ENCODE peak calls at places on chromosomes 3 and 15, in nine cellular contexts. V is B cell, X is AG10803, Z is HFFc6, B is nephron progenitor cell, R is upper lobe of left lung, M is upper lobe of right lung, J is tibial artery, W is adrenal gland. L is an unnamed sample.
A peak's percentile ranks its signal among the peaks of the same experiment; 100 is the strongest.

GRCh38 chr3:33658971-33659848 is 58.8 kb downstream of the CLASP2 start:
- DNase-seq in V (peak; percentile 39), X (peak; percentile 58), Z (peak; percentile 72), B (peak; percentile 61), R (peak; percentile 74), M (peak; percentile 80), J (peak; percentile 74), W (peak; percentile 80), L (no peak)

GRCh38 chr15:39700301-39700700 is 82.3 kb downstream of the FSIP1 start:
- DNase-seq in V (no peak), X (no peak), Z (no peak), B (no peak), R (no peak), M (no peak), J (no peak), W (no peak), L (no peak)

GRCh38 chr3:61683409-61684261 is 122.3 kb downstream of the PTPRG start:
- DNase-seq in V (no peak), X (peak; percentile 25), Z (no peak), B (no peak), R (no peak), M (no peak), J (no peak), W (no peak), L (no peak)

GRCh38 chr3:187913617-187914033 is 168.4 kb upstream of the BCL6 start:
- DNase-seq in V (no peak), X (no peak), Z (peak; percentile 54), B (no peak), R (no peak), M (no peak), J (no peak), W (no peak), L (no peak)

GRCh38 chr3:127031845-127032244 is 48.9 kb downstream of the PLXNA1 start:
- DNase-seq in V (no peak), X (no peak), Z (no peak), B (no peak), R (no peak), M (no peak), J (no peak), W (no peak), L (no peak)

GRCh38 chr3:36804295-36805055 is 40.1 kb upstream of the DCLK3 start:
- DNase-seq in V (no peak), X (no peak), Z (no peak), B (peak; percentile 26), R (no peak), M (no peak), J (no peak), W (no peak), L (no peak)

GRCh38 chr3:37249717-37250116 is 75.3 kb upstream of the LRRFIP2 start:
- DNase-seq in V (no peak), X (no peak), Z (no peak), B (no peak), R (no peak), M (no peak), J (no peak), W (no peak), L (no peak)

GRCh38 chr3:12809435-12809834 is 13.0 kb downstream of the CAND2 start:
- DNase-seq in V (no peak), X (no peak), Z (no peak), B (no peak), R (no peak), M (no peak), J (no peak), W (no peak), L (no peak)

GRCh38 chr15:98522127-98522526 is 126.2 kb upstream of the IGF1R start:
- DNase-seq in V (no peak), X (no peak), Z (no peak), B (no peak), R (no peak), M (no peak), J (no peak), W (no peak), L (peak; percentile 52)

GRCh38 chr3:16148213-16148612 is 26.3 kb upstream of the GALNT15 start:
- DNase-seq in V (no peak), X (no peak), Z (no peak), B (no peak), R (no peak), M (no peak), J (no peak), W (no peak), L (no peak)

GRCh38 chr3:16147226-16147625 is 27.3 kb upstream of the GALNT15 start:
- DNase-seq in V (no peak), X (peak; percentile 45), Z (peak; percentile 32), B (no peak), R (no peak), M (no peak), J (no peak), W (no peak), L (no peak)

GRCh38 chr3:16148783-16149182 is 25.7 kb upstream of the GALNT15 start:
- DNase-seq in V (no peak), X (peak; percentile 94), Z (peak; percentile 25), B (no peak), R (peak; percentile 36), M (no peak), J (peak; percentile 90), W (peak; percentile 59), L (no peak)

GRCh38 chr3:16151109-16151508 is 23.4 kb upstream of the GALNT15 start:
- DNase-seq in V (no peak), X (peak; percentile 94), Z (no peak), B (no peak), R (peak; percentile 48), M (no peak), J (peak; percentile 91), W (peak; percentile 87), L (no peak)

GRCh38 chr3:16150285-16150684 is 24.2 kb upstream of the GALNT15 start:
- DNase-seq in V (no peak), X (no peak), Z (no peak), B (no peak), R (no peak), M (no peak), J (no peak), W (no peak), L (no peak)
- TF ChIP-seq CTCF in V (no peak), X (no peak), Z (peak; percentile 20), B (no peak), R (no peak), M (no peak), J (no peak), W (no peak), L (no peak)

DNA sequence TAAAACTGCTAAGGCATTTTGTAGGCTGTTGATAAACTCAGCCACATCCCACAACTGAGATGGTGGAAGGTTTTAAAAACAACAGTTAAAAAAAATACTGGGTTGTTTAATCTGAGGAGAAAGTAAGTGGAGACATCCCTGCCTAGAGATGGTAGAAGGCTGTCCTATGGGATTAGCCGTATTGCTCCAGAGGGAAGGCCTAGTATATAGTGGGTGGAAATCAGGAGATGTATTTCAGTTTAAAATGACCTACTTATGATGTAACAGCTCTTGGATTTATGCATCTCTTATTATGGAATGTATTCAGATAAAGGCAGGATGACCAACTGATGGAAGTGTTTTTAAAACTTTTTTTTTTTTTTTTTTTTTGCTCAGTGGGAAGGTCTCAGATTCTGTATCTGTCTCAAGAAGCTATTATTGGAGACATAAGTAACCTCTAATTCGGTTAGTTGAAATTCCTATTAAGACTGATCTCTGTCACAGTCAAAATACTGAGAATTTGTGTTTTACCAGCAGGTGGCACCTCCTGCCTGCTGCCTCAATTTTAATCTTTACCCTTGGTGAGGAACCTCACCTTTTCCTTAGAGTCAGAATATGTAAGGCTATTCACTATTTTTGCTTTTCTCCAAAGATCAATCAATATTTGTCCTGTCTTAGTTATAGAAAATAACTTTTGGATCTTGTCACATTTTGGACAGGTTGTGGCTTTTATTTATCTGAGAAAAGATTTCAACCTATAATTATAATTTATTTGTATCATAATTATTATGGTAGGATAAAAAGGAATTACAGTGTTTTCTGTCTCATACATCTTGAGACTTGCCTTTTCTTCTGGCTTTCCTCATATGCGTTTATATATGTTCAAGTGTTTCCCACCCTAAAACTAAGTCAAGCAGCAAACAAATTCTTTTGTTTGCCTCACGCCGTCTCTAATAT is 63.0 kb downstream of the VPS8 start:
- DNase-seq in V (peak; percentile 44), X (peak; percentile 23), Z (peak; percentile 34), B (peak; percentile 30), R (no peak), M (no peak), J (no peak), W (peak; percentile 25), L (no peak)
- TF ChIP-seq CTCF in V (peak; percentile 74), X (peak; percentile 61), Z (peak; percentile 85), B (peak; percentile 77), R (no peak), M (peak; percentile 59), J (peak; percentile 51), W (peak; percentile 76), L (peak; percentile 86)

DNA sequence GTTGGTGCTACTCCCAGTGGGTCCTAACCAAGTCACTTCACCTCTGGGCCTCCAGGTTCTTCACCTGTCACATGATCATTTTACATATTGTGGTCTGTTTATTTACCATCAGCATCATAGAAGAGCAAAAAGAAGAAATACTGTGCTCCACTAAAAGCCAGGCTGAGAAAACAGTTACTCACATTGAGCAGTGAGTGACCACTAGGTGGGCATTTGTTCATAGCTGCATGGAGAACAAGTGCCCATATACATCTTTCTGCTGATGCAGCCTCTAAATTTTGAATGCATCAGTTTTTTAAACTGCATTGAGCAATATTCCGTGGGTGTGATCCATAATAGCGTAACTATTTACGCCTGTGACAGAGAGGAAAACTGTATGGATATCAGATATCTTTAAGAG is 76.2 kb downstream of the DCUN1D1 start:
- DNase-seq in V (no peak), X (no peak), Z (no peak), B (no peak), R (no peak), M (no peak), J (no peak), W (no peak), L (no peak)
- TF ChIP-seq CTCF in V (no peak), X (no peak), Z (peak; percentile 57), B (peak; percentile 15), R (no peak), M (no peak), J (no peak), W (peak; percentile 14), L (peak; percentile 56)

GRCh38 chr3:179852117-179852886 is 184.4 kb downstream of the PEX5L start:
- DNase-seq in V (no peak), X (peak; percentile 5), Z (peak; percentile 71), B (no peak), R (no peak), M (no peak), J (no peak), W (peak; percentile 4), L (no peak)
- TF ChIP-seq CTCF in V (no peak), X (no peak), Z (peak; percentile 58), B (no peak), R (no peak), M (no peak), J (no peak), W (no peak), L (no peak)